ENCODE peak calls at places on chromosomes 6 and 20, in six cellular contexts. H is M059J, Y is NCI-H1092, O is LoVo, W is non-pigmented ciliary epithelial cell, R is NCI-H187 treated with DMSO at 0.1 percent for 48 hours. U is an unnamed sample.

GRCh38 chr20:57659789-57660509 is 39.7 kb upstream of the ZBP1 start:
- DNase-seq in R (no peak), O (no peak), W (no peak), Y (no peak), H (no peak), U (peak; percentile 42)

GRCh38 chr20:48898210-48898609 is 23.3 kb upstream of the ARFGEF2 start:
- DNase-seq in R (no peak), H (peak; percentile 81), O (no peak), Y (no peak), W (no peak), U (peak; percentile 17)

GRCh38 chr6:20605061-20605460 is 70.8 kb downstream of the CDKAL1 start:
- DNase-seq in W (no peak), O (no peak), R (no peak), H (peak; percentile 21), Y (no peak), U (no peak)

GRCh38 chr20:23159256-23159922 is 73.3 kb upstream of the CD93 start:
- DNase-seq in W (no peak), O (no peak), Y (no peak), H (no peak), R (no peak), U (no peak)

GRCh38 chr20:59802018-59802417 is 131.4 kb downstream of the SYCP2 start:
- DNase-seq in O (no peak), W (no peak), R (no peak), H (no peak), Y (no peak), U (no peak)

GRCh38 chr6:152749336-152749735 is 1.3 kb upstream of the VIP start:
- DNase-seq in H (no peak), W (no peak), O (no peak), Y (no peak), R (no peak), U (no peak)

GRCh38 chr20:54368578-54368977 is 106.8 kb upstream of the DOK5 start:
- DNase-seq in H (no peak), Y (no peak), O (no peak), W (no peak), R (no peak), U (no peak)

GRCh38 chr20:63697868-63698545 is 1.6 kb downstream of the TNFRSF6B start:
- DNase-seq in Y (no peak), H (no peak), W (no peak), R (no peak), O (no peak), U (peak; percentile 60)

GRCh38 chr6:28606424-28607391 is 81.0 kb downstream of the GPX5 start:
- DNase-seq in R (no peak), W (no peak), Y (peak; percentile 81), O (peak; percentile 76), H (peak; percentile 84), U (no peak)

GRCh38 chr6:29035951-29036350 is 9.0 kb downstream of the OR2W1 start:
- DNase-seq in W (no peak), H (no peak), Y (no peak), O (no peak), R (no peak), U (no peak)

GRCh38 chr20:325043-325888 is at the start of gene SOX12:
- DNase-seq in H (peak; percentile 96), O (peak; percentile 96), Y (peak; percentile 87), W (no peak), R (peak; percentile 48), U (peak; percentile 99)

GRCh38 chr6:144434308-144434990 is 149.3 kb downstream of the UTRN start:
- DNase-seq in R (no peak), O (no peak), H (peak; percentile 88), Y (no peak), W (peak; percentile 85), U (no peak)

GRCh38 chr6:131949909-131950766 is 1.0 kb downstream of the CCN2 start:
- DNase-seq in R (no peak), H (peak; percentile 97), W (peak; percentile 81), Y (no peak), O (peak; percentile 23), U (peak; percentile 85)

GRCh38 chr6:11343963-11344714 is 111.7 kb upstream of the NEDD9 start:
- DNase-seq in Y (no peak), O (peak; percentile 88), R (no peak), H (peak; percentile 91), W (no peak), U (no peak)

GRCh38 chr6:27119329-27119728 is 128.2 kb upstream of the PRSS16 start:
- DNase-seq in R (no peak), W (no peak), H (no peak), Y (no peak), O (no peak), U (no peak)

GRCh38 chr6:52394251-52394666 is 25.9 kb upstream of the EFHC1 start:
- DNase-seq in Y (no peak), R (no peak), O (no peak), W (no peak), H (no peak), U (no peak)

GRCh38 chr6:3294921-3295871 is 36.4 kb downstream of the PSMG4 start:
- DNase-seq in O (no peak), H (no peak), W (no peak), Y (no peak), R (no peak), U (peak; percentile 51)

GRCh38 chr6:154510144-154510905 is at the start of gene CNKSR3:
- DNase-seq in O (peak; percentile 71), Y (peak; percentile 93), R (peak; percentile 81), H (peak; percentile 96), W (peak; percentile 53), U (peak; percentile 92)

GRCh38 chr6:39082310-39082709 is 32.7 kb downstream of the SAYSD1 start:
- DNase-seq in Y (no peak), H (no peak), O (no peak), W (no peak), R (no peak), U (no peak)

GRCh38 chr20:57656821-57657536 is 36.8 kb upstream of the ZBP1 start:
- DNase-seq in R (no peak), H (no peak), W (no peak), Y (no peak), O (no peak), U (peak; percentile 51)

GRCh38 chr20:56222201-56222600 is 26.3 kb upstream of the MC3R start:
- DNase-seq in R (no peak), Y (no peak), H (peak; percentile 79), W (no peak), O (peak; percentile 13), U (no peak)

GRCh38 chr6:130513770-130514169 is 148.0 kb downstream of the TMEM200A start:
- DNase-seq in Y (no peak), R (no peak), H (peak; percentile 99), W (peak; percentile 72), O (no peak), U (no peak)

GRCh38 chr6:42451595-42452170 is at the start of gene TRERF1:
- DNase-seq in W (no peak), O (no peak), Y (peak; percentile 63), H (peak; percentile 84), R (peak; percentile 76), U (peak; percentile 67)

GRCh38 chr20:35489717-35490116 is 34.3 kb downstream of the CEP250 start:
- DNase-seq in R (no peak), O (no peak), H (no peak), W (no peak), Y (no peak), U (no peak)

GRCh38 chr20:33796263-33796906 is 14.8 kb upstream of the CHMP4B start:
- DNase-seq in W (no peak), Y (no peak), H (no peak), R (no peak), O (peak; percentile 54), U (no peak)

GRCh38 chr6:163459536-163459935 is 45.0 kb downstream of the QKI start:
- DNase-seq in R (no peak), H (peak; percentile 68), Y (no peak), O (no peak), W (no peak), U (no peak)

GRCh38 chr6:109174911-109175310 is 79.6 kb downstream of the CEP57L1 start:
- DNase-seq in O (peak; percentile 25), W (no peak), R (no peak), Y (no peak), H (peak; percentile 94), U (no peak)

GRCh38 chr20:48791666-48792071 is 36.1 kb downstream of the PREX1 start:
- DNase-seq in H (peak; percentile 75), R (no peak), W (no peak), O (no peak), Y (no peak), U (no peak)

GRCh38 chr6:74018825-74019224 is 322.8 kb downstream of the CD109 start:
- DNase-seq in Y (no peak), O (no peak), R (no peak), W (no peak), H (peak; percentile 16), U (no peak)

GRCh38 chr6:37104935-37105781 is 64.8 kb upstream of the PIM1 start:
- DNase-seq in O (no peak), R (no peak), H (no peak), Y (no peak), W (no peak), U (no peak)

GRCh38 chr20:25336561-25337422 is 53.8 kb downstream of the ABHD12 start:
- DNase-seq in R (no peak), W (no peak), H (no peak), O (no peak), Y (no peak), U (no peak)

GRCh38 chr6:159594750-159595117 is 98.3 kb downstream of the SOD2 start:
- DNase-seq in Y (no peak), W (no peak), O (peak; percentile 19), H (peak; percentile 87), R (no peak), U (no peak)

GRCh38 chr6:90216081-90216977 is 80.3 kb downstream of the BACH2 start:
- DNase-seq in H (peak; percentile 18), R (no peak), O (no peak), Y (no peak), W (no peak), U (no peak)

GRCh38 chr6:168050861-168051586 is 28.0 kb downstream of the FRMD1 start:
- DNase-seq in H (peak; percentile 27), R (no peak), Y (no peak), O (no peak), W (no peak), U (no peak)

GRCh38 chr20:61477366-61477966 is 225.4 kb downstream of the CDH4 start:
- DNase-seq in R (no peak), W (no peak), Y (no peak), O (no peak), H (peak; percentile 15), U (no peak)

U was measured in sciatic nerve.